ENCODE peak calls at places on chromosomes 5 and 9, in six cellular contexts. One of them, this sample, is unnamed.

GRCh38 chr9:124352616-124353015 is 62.6 kb downstream of the PSMB7 start:
- DNase-seq in PC-3: no peak
- DNase-seq in dermis microvascular lymphatic vessel endothelial cell: no peak
- DNase-seq in lower lobe of right lung: no peak
- DNase-seq in AG09309: no peak
- DNase-seq in body of pancreas: no peak
- DNase-seq in this sample: no peak

GRCh38 chr9:98897745-98898144 is 46.0 kb upstream of the COL15A1 start:
- DNase-seq in PC-3: peak
- DNase-seq in body of pancreas: no peak
- DNase-seq in lower lobe of right lung: no peak
- DNase-seq in AG09309: no peak
- DNase-seq in dermis microvascular lymphatic vessel endothelial cell: no peak
- DNase-seq in this sample: no peak

GRCh38 chr9:88523056-88523455 is 11.9 kb upstream of the NXNL2 start:
- DNase-seq in body of pancreas: no peak
- DNase-seq in AG09309: no peak
- DNase-seq in lower lobe of right lung: peak
- DNase-seq in dermis microvascular lymphatic vessel endothelial cell: no peak
- DNase-seq in PC-3: peak
- DNase-seq in this sample: no peak

GRCh38 chr9:134175291-134175807 is 11.0 kb upstream of the RNU6ATAC start:
- DNase-seq in body of pancreas: no peak
- DNase-seq in PC-3: peak
- DNase-seq in AG09309: no peak
- DNase-seq in dermis microvascular lymphatic vessel endothelial cell: no peak
- DNase-seq in lower lobe of right lung: no peak
- DNase-seq in this sample: no peak

GRCh38 chr5:94468531-94468930 is 149.9 kb downstream of the KIAA0825 start:
- DNase-seq in lower lobe of right lung: no peak
- DNase-seq in PC-3: no peak
- DNase-seq in body of pancreas: no peak
- DNase-seq in AG09309: no peak
- DNase-seq in dermis microvascular lymphatic vessel endothelial cell: no peak
- DNase-seq in this sample: no peak

GRCh38 chr9:4755026-4755609 is 14.1 kb upstream of the AK3 start:
- DNase-seq in AG09309: no peak
- DNase-seq in dermis microvascular lymphatic vessel endothelial cell: no peak
- DNase-seq in PC-3: no peak
- DNase-seq in lower lobe of right lung: no peak
- DNase-seq in body of pancreas: no peak
- DNase-seq in this sample: no peak

GRCh38 chr5:164097747-164098146 is 592.3 kb downstream of the MAT2B start:
- DNase-seq in AG09309: no peak
- DNase-seq in body of pancreas: no peak
- DNase-seq in dermis microvascular lymphatic vessel endothelial cell: no peak
- DNase-seq in PC-3: peak
- DNase-seq in lower lobe of right lung: no peak
- DNase-seq in this sample: no peak

GRCh38 chr5:78648359-78649219 is at the start of gene LHFPL2:
- DNase-seq in dermis microvascular lymphatic vessel endothelial cell: no peak
- DNase-seq in PC-3: peak
- DNase-seq in AG09309: no peak
- DNase-seq in lower lobe of right lung: peak
- DNase-seq in body of pancreas: peak
- DNase-seq in this sample: peak

GRCh38 chr5:143481697-143482531 is 78.4 kb upstream of the NR3C1 start:
- DNase-seq in AG09309: no peak
- DNase-seq in body of pancreas: no peak
- DNase-seq in PC-3: no peak
- DNase-seq in dermis microvascular lymphatic vessel endothelial cell: peak
- DNase-seq in lower lobe of right lung: no peak
- DNase-seq in this sample: no peak

GRCh38 chr5:7754997-7755596 is 95.8 kb downstream of the CFAP90 start:
- DNase-seq in lower lobe of right lung: peak
- DNase-seq in body of pancreas: peak
- DNase-seq in PC-3: peak
- DNase-seq in dermis microvascular lymphatic vessel endothelial cell: peak
- DNase-seq in AG09309: no peak
- DNase-seq in this sample: peak

GRCh38 chr9:134698587-134699342 is 57.2 kb downstream of the COL5A1 start:
- DNase-seq in AG09309: no peak
- DNase-seq in lower lobe of right lung: peak
- DNase-seq in dermis microvascular lymphatic vessel endothelial cell: peak
- DNase-seq in PC-3: peak
- DNase-seq in body of pancreas: peak
- DNase-seq in this sample: peak

GRCh38 chr9:90826326-90827020 is 24.9 kb downstream of the SYK start:
- DNase-seq in body of pancreas: no peak
- DNase-seq in AG09309: no peak
- DNase-seq in lower lobe of right lung: no peak
- DNase-seq in PC-3: no peak
- DNase-seq in dermis microvascular lymphatic vessel endothelial cell: no peak
- DNase-seq in this sample: no peak

GRCh38 chr9:16824545-16825041 is 45.9 kb downstream of the BNC2 start:
- DNase-seq in lower lobe of right lung: no peak
- DNase-seq in AG09309: peak
- DNase-seq in PC-3: peak
- DNase-seq in dermis microvascular lymphatic vessel endothelial cell: no peak
- DNase-seq in body of pancreas: no peak
- DNase-seq in this sample: peak

GRCh38 chr5:175288048-175288621 is 155.8 kb downstream of the DRD1 start:
- DNase-seq in AG09309: peak
- DNase-seq in PC-3: peak
- DNase-seq in body of pancreas: no peak
- DNase-seq in dermis microvascular lymphatic vessel endothelial cell: no peak
- DNase-seq in lower lobe of right lung: no peak
- DNase-seq in this sample: peak

This sample was measured in DMS53.